ENCODE peak calls at places on chromosomes 7 and 10, in five cellular contexts. E is mesendoderm, O is H1, K is neuronal stem cell, R is H9. Q is an unnamed sample.

GRCh38 chr10:63237396-63237795 is 104.3 kb downstream of the NRBF2 start:
- DNase-seq in E (no peak), R (no peak), K (no peak), O (no peak), Q (no peak)

GRCh38 chr10:13414855-13415254 is 66.8 kb upstream of the SEPHS1 start:
- DNase-seq in O (no peak), K (no peak), E (peak), R (peak), Q (peak)

GRCh38 chr7:116342125-116342524 is 131.8 kb downstream of the TES start:
- DNase-seq in E (no peak), O (no peak), R (no peak), K (no peak), Q (peak)

GRCh38 chr7:36278767-36279171 is 110.9 kb upstream of the ANLN start:
- DNase-seq in E (peak), R (no peak), O (no peak), K (no peak), Q (peak)

GRCh38 chr7:99305473-99306260 is 20.0 kb upstream of the ARPC1A start:
- DNase-seq in O (no peak), R (no peak), K (no peak), E (no peak), Q (no peak)

GRCh38 chr10:44306762-44307161 is 78.1 kb downstream of the CXCL12 start:
- DNase-seq in R (no peak), E (peak), O (no peak), K (no peak), Q (peak)

GRCh38 chr7:48887500-48887899 is 36.8 kb upstream of the CDC14C start:
- DNase-seq in R (no peak), O (no peak), K (no peak), E (peak), Q (no peak)

GRCh38 chr7:44769381-44770209 is 20.9 kb downstream of the ZMIZ2 start:
- DNase-seq in E (no peak), K (no peak), R (no peak), O (no peak), Q (peak)

GRCh38 chr7:141156446-141156845 is 82.6 kb downstream of the TMEM178B start:
- DNase-seq in K (no peak), E (no peak), O (no peak), R (no peak), Q (no peak)

DNA sequence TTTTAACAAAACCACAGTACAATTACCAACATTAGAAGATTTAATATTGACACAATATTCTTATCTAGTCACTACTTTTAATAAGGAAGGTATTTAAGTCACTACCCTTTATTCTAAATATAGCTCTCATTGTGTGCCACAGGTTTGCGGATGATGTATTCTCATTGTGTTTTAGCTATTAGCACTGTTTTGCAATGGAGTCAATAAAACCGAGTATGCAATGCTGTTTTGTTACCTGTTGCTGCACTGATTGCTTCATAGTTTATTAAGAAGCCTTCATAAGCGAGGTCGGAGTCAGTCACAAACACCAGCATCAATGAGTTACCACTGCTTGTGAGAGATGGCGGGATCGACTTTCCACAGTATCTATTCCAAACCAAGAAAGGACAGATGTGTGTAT is 64.3 kb downstream of the CUBN start:
- DNase-seq in O (no peak), K (no peak), R (no peak), E (no peak), Q (no peak)
- H2BK120ac ChIP-seq in O (no peak), K (no peak), R (no peak), E (no peak), Q (no peak)

GRCh38 chr10:95289003-95289920 is 1.5 kb downstream of the PDLIM1 start:
- DNase-seq in O (no peak), E (peak), K (no peak), R (peak), Q (peak)
- H2BK120ac ChIP-seq in O (no peak), E (no peak), K (no peak), R (no peak), Q (peak)

GRCh38 chr10:32961343-32961891 is 3.4 kb upstream of the ITGB1 start:
- DNase-seq in O (no peak), R (no peak), E (no peak), K (no peak), Q (no peak)

GRCh38 chr10:32963102-32963501 is 5.1 kb upstream of the ITGB1 start:
- DNase-seq in O (no peak), E (no peak), K (no peak), R (no peak), Q (peak)

GRCh38 chr10:32964261-32964660 is 6.2 kb upstream of the ITGB1 start:
- DNase-seq in K (no peak), R (no peak), E (no peak), O (no peak), Q (no peak)

GRCh38 chr10:32961892-32962369 is 3.9 kb upstream of the ITGB1 start:
- DNase-seq in O (no peak), R (no peak), K (no peak), E (peak), Q (peak)

GRCh38 chr10:32962541-32962940 is 4.5 kb upstream of the ITGB1 start:
- DNase-seq in E (no peak), O (no peak), K (no peak), R (no peak), Q (no peak)
- H2BK120ac ChIP-seq in E (no peak), O (no peak), K (no peak), R (no peak), Q (no peak)

GRCh38 chr10:26488344-26488743 is 50.2 kb downstream of the APBB1IP start:
- DNase-seq in K (no peak), R (no peak), E (no peak), O (no peak), Q (peak)

GRCh38 chr10:26486985-26487850 is 49.1 kb downstream of the APBB1IP start:
- DNase-seq in R (no peak), K (no peak), O (no peak), E (peak), Q (peak)

GRCh38 chr10:26485150-26485941 is 47.2 kb downstream of the APBB1IP start:
- DNase-seq in O (no peak), E (no peak), R (no peak), K (no peak), Q (peak)

GRCh38 chr10:26483554-26483953 is 45.4 kb downstream of the APBB1IP start:
- DNase-seq in K (no peak), R (no peak), O (no peak), E (no peak), Q (no peak)

GRCh38 chr10:26486304-26486703 is 48.2 kb downstream of the APBB1IP start:
- DNase-seq in K (no peak), O (peak), R (no peak), E (peak), Q (peak)
- H2BK120ac ChIP-seq in K (no peak), O (no peak), R (no peak), E (no peak), Q (no peak)

DNA sequence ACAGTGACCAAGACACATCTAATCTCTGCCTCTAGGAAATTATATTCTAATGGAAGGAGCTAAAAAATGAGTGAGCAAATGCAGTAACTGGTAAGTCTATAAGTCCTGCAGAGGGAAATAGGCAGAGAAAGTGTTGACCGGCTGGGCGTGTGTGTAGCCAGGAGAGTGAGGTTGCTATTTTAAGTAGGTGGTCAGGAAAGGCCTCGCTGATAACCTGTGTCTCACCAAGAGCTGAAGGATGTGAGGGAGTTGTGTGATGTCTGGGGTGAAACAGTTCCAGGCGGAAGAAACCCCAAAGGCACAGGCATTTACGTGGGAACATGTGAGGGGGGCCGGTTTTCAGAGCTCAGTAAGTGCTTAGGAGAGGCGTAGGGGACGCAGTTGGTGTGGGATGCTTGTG is 54.8 kb downstream of the BAMBI start:
- DNase-seq in K (no peak), O (no peak), E (no peak), R (no peak), Q (no peak)
- H2BK120ac ChIP-seq in K (no peak), O (no peak), E (no peak), R (no peak), Q (no peak)

DNA sequence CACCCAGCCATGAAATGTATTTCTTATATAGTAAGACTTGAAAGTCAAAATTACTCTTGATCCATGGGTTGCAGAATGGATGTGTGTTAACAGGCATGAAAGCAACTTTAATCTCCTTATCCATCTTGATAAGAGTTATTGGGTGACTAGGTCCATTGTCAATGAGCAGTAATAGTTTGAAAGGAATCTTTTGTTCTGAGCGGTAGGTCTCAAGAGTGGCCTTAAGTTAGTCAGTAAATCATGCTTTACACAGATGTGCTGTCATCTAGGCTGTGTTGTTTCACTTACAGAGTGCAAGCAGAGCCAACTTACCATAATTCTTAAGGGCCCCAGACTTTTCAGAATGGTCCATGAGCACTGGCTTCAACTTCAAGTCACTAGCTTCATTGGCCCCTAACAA is 51.2 kb downstream of the KIAA1549 start:
- DNase-seq in K (no peak), R (no peak), E (no peak), O (no peak), Q (no peak)
- H2BK120ac ChIP-seq in K (no peak), R (no peak), E (no peak), O (no peak), Q (no peak)

DNA sequence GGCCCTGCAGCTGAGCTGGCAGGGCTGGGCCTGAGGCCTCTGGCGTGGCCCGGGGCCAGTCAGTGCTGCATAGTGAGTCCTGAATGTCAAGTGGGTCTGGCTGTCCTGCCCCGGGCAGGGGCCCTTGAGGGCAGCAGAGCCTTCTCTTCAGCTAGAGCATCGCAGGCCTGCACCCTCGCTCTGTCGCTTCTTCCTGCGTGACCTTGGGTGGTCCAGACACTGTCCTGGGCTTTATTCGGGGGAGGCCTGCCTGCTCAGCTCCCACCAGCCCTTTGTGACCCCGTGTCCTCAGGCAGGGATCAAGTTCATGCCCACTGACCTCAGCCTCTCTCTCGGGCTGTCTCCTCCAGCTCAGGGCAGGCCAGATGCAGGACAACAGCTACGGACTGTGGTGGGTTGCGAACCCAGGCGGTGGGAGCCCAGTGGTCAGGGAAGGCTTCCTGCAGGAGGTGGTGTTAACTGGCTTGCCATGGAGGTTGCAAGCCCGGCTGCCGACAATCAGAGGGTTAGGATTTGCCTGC is 3.4 kb downstream of the TTYH3 start:
- DNase-seq in O (no peak), K (no peak), E (no peak), R (no peak), Q (no peak)
- H2BK120ac ChIP-seq in O (no peak), K (no peak), E (no peak), R (no peak), Q (no peak)